ENCODE peak calls at places on chromosomes 11 and 22, in four cellular contexts. One of them, this sample, is unnamed.

GRCh38 chr22:33034753-33035152 is 23.4 kb downstream of the SYN3 start:
- DNase-seq in psoas muscle: no peak
- DNase-seq in CD4-positive, alpha-beta memory T cell: no peak
- DNase-seq in fibroblast of the conjunctiva: no peak
- DNase-seq in this sample: no peak

GRCh38 chr11:9276571-9276970 is 11.4 kb upstream of the DENND5A start:
- DNase-seq in psoas muscle: no peak
- DNase-seq in CD4-positive, alpha-beta memory T cell: no peak
- DNase-seq in fibroblast of the conjunctiva: no peak
- DNase-seq in this sample: no peak

GRCh38 chr22:47351836-47352579 is 589.6 kb downstream of the TBC1D22A start:
- DNase-seq in psoas muscle: no peak
- DNase-seq in CD4-positive, alpha-beta memory T cell: no peak
- DNase-seq in fibroblast of the conjunctiva: no peak
- DNase-seq in this sample: peak; percentile 65

GRCh38 chr11:37905707-37906417 is 1307.8 kb upstream of the RAG2 start:
- DNase-seq in psoas muscle: no peak
- DNase-seq in CD4-positive, alpha-beta memory T cell: no peak
- DNase-seq in fibroblast of the conjunctiva: no peak
- DNase-seq in this sample: no peak

GRCh38 chr22:45537734-45538181 is 35.1 kb downstream of the FBLN1 start:
- DNase-seq in psoas muscle: peak; percentile 55
- DNase-seq in CD4-positive, alpha-beta memory T cell: no peak
- DNase-seq in fibroblast of the conjunctiva: peak; percentile 88
- DNase-seq in this sample: no peak

GRCh38 chr11:48094643-48095339 is 114.4 kb downstream of the PTPRJ start:
- DNase-seq in psoas muscle: no peak
- DNase-seq in CD4-positive, alpha-beta memory T cell: no peak
- DNase-seq in fibroblast of the conjunctiva: no peak
- DNase-seq in this sample: no peak

GRCh38 chr11:59173080-59173963 is 1.4 kb downstream of the DTX4 start:
- DNase-seq in psoas muscle: no peak
- DNase-seq in CD4-positive, alpha-beta memory T cell: no peak
- DNase-seq in fibroblast of the conjunctiva: no peak
- DNase-seq in this sample: no peak

GRCh38 chr11:46272816-46273427 is 4.5 kb upstream of the CREB3L1 start:
- DNase-seq in psoas muscle: peak; percentile 73
- DNase-seq in CD4-positive, alpha-beta memory T cell: no peak
- DNase-seq in fibroblast of the conjunctiva: no peak
- DNase-seq in this sample: no peak

GRCh38 chr11:17780668-17781067 is 46.1 kb downstream of the KCNC1 start:
- DNase-seq in psoas muscle: no peak
- DNase-seq in CD4-positive, alpha-beta memory T cell: no peak
- DNase-seq in fibroblast of the conjunctiva: no peak
- DNase-seq in this sample: no peak

GRCh38 chr22:43928418-43929307 is 5.1 kb downstream of the PNPLA3 start:
- DNase-seq in psoas muscle: no peak
- DNase-seq in CD4-positive, alpha-beta memory T cell: no peak
- DNase-seq in fibroblast of the conjunctiva: no peak
- DNase-seq in this sample: no peak

GRCh38 chr11:15668718-15669117 is 554.0 kb downstream of the INSC start:
- DNase-seq in psoas muscle: no peak
- DNase-seq in CD4-positive, alpha-beta memory T cell: no peak
- DNase-seq in fibroblast of the conjunctiva: no peak
- DNase-seq in this sample: no peak

GRCh38 chr11:128291835-128292234 is 295.5 kb downstream of the ETS1 start:
- DNase-seq in psoas muscle: no peak
- DNase-seq in CD4-positive, alpha-beta memory T cell: peak; percentile 72
- DNase-seq in fibroblast of the conjunctiva: no peak
- DNase-seq in this sample: no peak

GRCh38 chr22:45639747-45640102 is 31.9 kb upstream of the ATXN10 start:
- DNase-seq in psoas muscle: no peak
- DNase-seq in CD4-positive, alpha-beta memory T cell: no peak
- DNase-seq in fibroblast of the conjunctiva: no peak
- DNase-seq in this sample: no peak

GRCh38 chr11:97332271-97332670 is 942.5 kb downstream of the JRKL start:
- DNase-seq in psoas muscle: no peak
- DNase-seq in CD4-positive, alpha-beta memory T cell: no peak
- DNase-seq in fibroblast of the conjunctiva: no peak
- DNase-seq in this sample: no peak

GRCh38 chr11:133947298-133947905 is 9.4 kb downstream of the IGSF9B start:
- DNase-seq in psoas muscle: peak; percentile 46
- DNase-seq in CD4-positive, alpha-beta memory T cell: peak; percentile 81
- DNase-seq in fibroblast of the conjunctiva: no peak
- DNase-seq in this sample: no peak

GRCh38 chr11:104148074-104148473 is 15.9 kb downstream of the PDGFD start:
- DNase-seq in psoas muscle: no peak
- DNase-seq in CD4-positive, alpha-beta memory T cell: no peak
- DNase-seq in fibroblast of the conjunctiva: peak; percentile 61
- DNase-seq in this sample: no peak

GRCh38 chr11:66291706-66292542 is at the start of gene TMEM151A:
- DNase-seq in psoas muscle: no peak
- DNase-seq in CD4-positive, alpha-beta memory T cell: no peak
- DNase-seq in fibroblast of the conjunctiva: no peak
- DNase-seq in this sample: no peak

GRCh38 chr11:279966-280761 is 2.0 kb downstream of the NLRP6 start:
- DNase-seq in psoas muscle: no peak
- DNase-seq in CD4-positive, alpha-beta memory T cell: peak; percentile 59
- DNase-seq in fibroblast of the conjunctiva: no peak
- DNase-seq in this sample: no peak

GRCh38 chr11:72321381-72321996 is 77.5 kb upstream of the PHOX2A start:
- DNase-seq in psoas muscle: no peak
- DNase-seq in CD4-positive, alpha-beta memory T cell: no peak
- DNase-seq in fibroblast of the conjunctiva: no peak
- DNase-seq in this sample: no peak

GRCh38 chr11:14045417-14045816 is 82.9 kb downstream of the SPON1 start:
- DNase-seq in psoas muscle: no peak
- DNase-seq in CD4-positive, alpha-beta memory T cell: no peak
- DNase-seq in fibroblast of the conjunctiva: no peak
- DNase-seq in this sample: no peak

GRCh38 chr11:119853581-119854360 is 124.8 kb upstream of the NECTIN1 start:
- DNase-seq in psoas muscle: no peak
- DNase-seq in CD4-positive, alpha-beta memory T cell: no peak
- DNase-seq in fibroblast of the conjunctiva: no peak
- DNase-seq in this sample: no peak

GRCh38 chr11:107006076-107006833 is 12.0 kb downstream of the GUCY1A2 start:
- DNase-seq in psoas muscle: no peak
- DNase-seq in CD4-positive, alpha-beta memory T cell: no peak
- DNase-seq in fibroblast of the conjunctiva: no peak
- DNase-seq in this sample: no peak

GRCh38 chr11:28384418-28384817 is 276.2 kb downstream of the METTL15 start:
- DNase-seq in psoas muscle: no peak
- DNase-seq in CD4-positive, alpha-beta memory T cell: no peak
- DNase-seq in fibroblast of the conjunctiva: peak; percentile 70
- DNase-seq in this sample: no peak

GRCh38 chr11:119144825-119145476 is 3.9 kb upstream of the ABCG4 start:
- DNase-seq in psoas muscle: peak; percentile 56
- DNase-seq in CD4-positive, alpha-beta memory T cell: no peak
- DNase-seq in fibroblast of the conjunctiva: peak; percentile 51
- DNase-seq in this sample: no peak

GRCh38 chr22:49574861-49575702 is 252.6 kb downstream of the BRD1 start:
- DNase-seq in psoas muscle: no peak
- DNase-seq in CD4-positive, alpha-beta memory T cell: no peak
- DNase-seq in fibroblast of the conjunctiva: no peak
- DNase-seq in this sample: no peak

GRCh38 chr11:60343094-60343704 is 16.1 kb downstream of the MS4A6E start:
- DNase-seq in psoas muscle: no peak
- DNase-seq in CD4-positive, alpha-beta memory T cell: no peak
- DNase-seq in fibroblast of the conjunctiva: no peak
- DNase-seq in this sample: no peak

GRCh38 chr11:111602865-111603632 is 800 bp downstream of the SIK2 start:
- DNase-seq in psoas muscle: peak; percentile 59
- DNase-seq in CD4-positive, alpha-beta memory T cell: peak; percentile 36
- DNase-seq in fibroblast of the conjunctiva: no peak
- DNase-seq in this sample: no peak

GRCh38 chr11:21323617-21324016 is 654.2 kb downstream of the NELL1 start:
- DNase-seq in psoas muscle: no peak
- DNase-seq in CD4-positive, alpha-beta memory T cell: no peak
- DNase-seq in fibroblast of the conjunctiva: no peak
- DNase-seq in this sample: no peak

GRCh38 chr11:122698390-122698789 is 42.9 kb downstream of the UBASH3B start:
- DNase-seq in psoas muscle: no peak
- DNase-seq in CD4-positive, alpha-beta memory T cell: no peak
- DNase-seq in fibroblast of the conjunctiva: no peak
- DNase-seq in this sample: no peak

GRCh38 chr11:118449316-118449918 is 13.1 kb downstream of the KMT2A start:
- DNase-seq in psoas muscle: no peak
- DNase-seq in CD4-positive, alpha-beta memory T cell: no peak
- DNase-seq in fibroblast of the conjunctiva: no peak
- DNase-seq in this sample: no peak

GRCh38 chr11:67295846-67296245 is 6.7 kb downstream of the ANKRD13D start:
- DNase-seq in psoas muscle: no peak
- DNase-seq in CD4-positive, alpha-beta memory T cell: no peak
- DNase-seq in fibroblast of the conjunctiva: no peak
- DNase-seq in this sample: no peak

GRCh38 chr11:46697303-46697702 is 3.1 kb downstream of the ARHGAP1 start:
- DNase-seq in psoas muscle: no peak
- DNase-seq in CD4-positive, alpha-beta memory T cell: no peak
- DNase-seq in fibroblast of the conjunctiva: no peak
- DNase-seq in this sample: no peak

GRCh38 chr11:126817096-126817495 is 183.5 kb downstream of the KIRREL3 start:
- DNase-seq in psoas muscle: no peak
- DNase-seq in CD4-positive, alpha-beta memory T cell: no peak
- DNase-seq in fibroblast of the conjunctiva: no peak
- DNase-seq in this sample: no peak

GRCh38 chr11:114228401-114229061 is 67.7 kb upstream of the NNMT start:
- DNase-seq in psoas muscle: no peak
- DNase-seq in CD4-positive, alpha-beta memory T cell: no peak
- DNase-seq in fibroblast of the conjunctiva: no peak
- DNase-seq in this sample: no peak

GRCh38 chr11:117789241-117789640 is 7.8 kb downstream of the DSCAML1 start:
- DNase-seq in psoas muscle: no peak
- DNase-seq in CD4-positive, alpha-beta memory T cell: no peak
- DNase-seq in fibroblast of the conjunctiva: no peak
- DNase-seq in this sample: no peak

GRCh38 chr11:59291228-59291627 is 67.5 kb upstream of the OR5AN1 start:
- DNase-seq in psoas muscle: no peak
- DNase-seq in CD4-positive, alpha-beta memory T cell: no peak
- DNase-seq in fibroblast of the conjunctiva: no peak
- DNase-seq in this sample: no peak

GRCh38 chr22:25930710-25931353 is 188.8 kb downstream of the MYO18B start:
- DNase-seq in psoas muscle: no peak
- DNase-seq in CD4-positive, alpha-beta memory T cell: no peak
- DNase-seq in fibroblast of the conjunctiva: no peak
- DNase-seq in this sample: no peak

GRCh38 chr22:50199251-50199721 is 1.5 kb upstream of the SELENOO start:
- DNase-seq in psoas muscle: no peak
- DNase-seq in CD4-positive, alpha-beta memory T cell: no peak
- DNase-seq in fibroblast of the conjunctiva: no peak
- DNase-seq in this sample: no peak

GRCh38 chr11:74909363-74909762 is 39.5 kb downstream of the XRRA1 start:
- DNase-seq in psoas muscle: no peak
- DNase-seq in CD4-positive, alpha-beta memory T cell: no peak
- DNase-seq in fibroblast of the conjunctiva: no peak
- DNase-seq in this sample: no peak